ENCODE peak calls at places on chromosomes 12 and 14, in five cellular contexts. Z is NCI-H2081; E is NCI-H1092; N is activated CD4-positive, alpha-beta T cell treated with anti-CD3 and anti-CD28 coated beads for 4 hours; D is NCI-H446. H is an unnamed sample.

GRCh38 chr14:71465316-71465715 is 466.9 kb upstream of the RGS6 start:
- DNase-seq in E (no peak), D (no peak), Z (no peak), N (no peak), H (no peak)

GRCh38 chr12:12622418-12622817 is 10.7 kb downstream of the CREBL2 start:
- DNase-seq in Z (no peak), E (no peak), N (no peak), D (no peak), H (no peak)

GRCh38 chr14:24693941-24694507 is 60.0 kb upstream of the GZMB start:
- DNase-seq in E (no peak), D (no peak), Z (no peak), N (no peak), H (no peak)

GRCh38 chr12:26647091-26647490 is 185.9 kb downstream of the ITPR2 start:
- DNase-seq in E (no peak), D (no peak), N (no peak), Z (no peak), H (no peak)

GRCh38 chr12:20463920-20464524 is 95.7 kb downstream of the PDE3A start:
- DNase-seq in D (peak), N (no peak), Z (no peak), E (no peak), H (no peak)

GRCh38 chr14:68320495-68320894 is 472.4 kb downstream of the ZFP36L1 start:
- DNase-seq in Z (no peak), D (no peak), E (no peak), N (no peak), H (no peak)

GRCh38 chr12:63056649-63057048 is 94.4 kb downstream of the AVPR1A start:
- DNase-seq in Z (no peak), N (no peak), E (no peak), D (no peak), H (no peak)

GRCh38 chr14:75295061-75295461 is 16.4 kb downstream of the FOS start:
- DNase-seq in N (no peak), E (no peak), D (no peak), Z (no peak), H (peak)

GRCh38 chr12:14854586-14855163 is 11.3 kb upstream of the ART4 start:
- DNase-seq in D (no peak), E (peak), N (no peak), Z (no peak), H (no peak)

GRCh38 chr12:130566446-130567155 is 149.5 kb downstream of the RIMBP2 start:
- DNase-seq in E (no peak), D (no peak), Z (no peak), N (no peak), H (no peak)

GRCh38 chr12:98320026-98320425 is 195.4 kb upstream of the TMPO start:
- DNase-seq in N (no peak), D (peak), Z (no peak), E (no peak), H (no peak)

GRCh38 chr12:9730011-9730410 is 2.9 kb downstream of the CLECL1 start:
- DNase-seq in E (no peak), N (no peak), Z (no peak), D (no peak), H (no peak)

GRCh38 chr12:71476513-71476912 is 36.9 kb downstream of the LGR5 start:
- DNase-seq in D (peak), N (no peak), E (no peak), Z (no peak), H (no peak)

GRCh38 chr14:19902409-19902808 is 18.0 kb upstream of the OR4K5 start:
- DNase-seq in N (no peak), E (no peak), D (no peak), Z (no peak), H (no peak)

GRCh38 chr14:67108230-67108629 is 81.0 kb upstream of the GARIN2 start:
- DNase-seq in D (no peak), N (no peak), E (no peak), Z (no peak), H (no peak)

GRCh38 chr14:75577724-75578098 is 709 bp upstream of the FLVCR2 start:
- DNase-seq in N (peak), E (peak), D (peak), Z (no peak), H (peak)

GRCh38 chr14:68621400-68622365 is 171.2 kb downstream of the ZFP36L1 start:
- DNase-seq in E (no peak), D (no peak), N (no peak), Z (no peak), H (peak)

GRCh38 chr14:68791078-68791983 is 1.5 kb downstream of the ZFP36L1 start:
- DNase-seq in N (no peak), D (no peak), Z (no peak), E (no peak), H (no peak)

GRCh38 chr12:18171571-18171970 is 81.6 kb upstream of the RERGL start:
- DNase-seq in D (no peak), N (no peak), Z (no peak), E (no peak), H (no peak)

GRCh38 chr12:92442782-92443181 is 260.0 kb upstream of the PLEKHG7 start:
- DNase-seq in Z (no peak), D (no peak), E (no peak), N (no peak), H (no peak)

GRCh38 chr12:11840350-11840749 is 190.9 kb downstream of the ETV6 start:
- DNase-seq in D (no peak), N (no peak), E (peak), Z (peak), H (no peak)

GRCh38 chr12:107126688-107127481 is 33.5 kb upstream of the CRY1 start:
- DNase-seq in Z (peak), D (no peak), N (no peak), E (no peak), H (no peak)

GRCh38 chr12:84740602-84741001 is 172.0 kb downstream of the SLC6A15 start:
- DNase-seq in D (peak), Z (no peak), E (no peak), N (no peak), H (no peak)

GRCh38 chr12:8156845-8157244 is at the start of gene ZNF705A:
- DNase-seq in D (no peak), N (no peak), E (no peak), Z (no peak), H (no peak)

GRCh38 chr12:25771062-25771461 is 187.4 kb upstream of the RASSF8 start:
- DNase-seq in N (no peak), E (no peak), D (no peak), Z (no peak), H (no peak)

GRCh38 chr12:107349008-107349747 is 255.8 kb upstream of the CRY1 start:
- DNase-seq in E (no peak), D (no peak), Z (no peak), N (no peak), H (no peak)

GRCh38 chr14:31159682-31160296 is 47.8 kb downstream of the HECTD1 start:
- DNase-seq in Z (no peak), E (no peak), N (no peak), D (no peak), H (peak)

GRCh38 chr14:62455446-62455845 is 589.8 kb downstream of the KCNH5 start:
- DNase-seq in E (no peak), Z (no peak), D (no peak), N (no peak), H (no peak)

GRCh38 chr14:100955201-100955600 is 51.7 kb upstream of the RTL1 start:
- DNase-seq in N (no peak), Z (no peak), D (no peak), E (no peak), H (no peak)

GRCh38 chr12:103712191-103712590 is 125.1 kb downstream of the STAB2 start:
- DNase-seq in N (no peak), E (no peak), D (peak), Z (peak), H (no peak)

GRCh38 chr14:58465425-58465824 is 37.9 kb downstream of the KIAA0586 start:
- DNase-seq in N (no peak), E (no peak), Z (no peak), D (no peak), H (no peak)

GRCh38 chr12:117333331-117334000 is 28.0 kb downstream of the NOS1 start:
- DNase-seq in D (no peak), Z (no peak), E (no peak), N (no peak), H (no peak)

GRCh38 chr14:54312166-54312801 is 84.5 kb upstream of the CDKN3 start:
- DNase-seq in D (no peak), Z (no peak), N (no peak), E (no peak), H (no peak)